ENCODE peak calls at places on chromosome 4, in five cellular contexts. L is tibial nerve, Z is AG04449, V is endodermal cell, X is IMR-90. H is an unnamed sample.

GRCh38 chr4:98446499-98447375 is 185.6 kb downstream of the RAP1GDS1 start:
- DNase-seq in L (no peak), Z (no peak), V (no peak), X (peak), H (peak)

GRCh38 chr4:31100551-31100950 is 380.4 kb downstream of the PCDH7 start:
- DNase-seq in L (no peak), Z (no peak), V (no peak), X (peak), H (peak)

GRCh38 chr4:6257243-6258025 is 12.2 kb upstream of the WFS1 start:
- DNase-seq in L (no peak), Z (no peak), V (peak), X (no peak), H (no peak)

GRCh38 chr4:158162637-158163036 is 10.2 kb downstream of the GASK1B start:
- DNase-seq in L (no peak), Z (no peak), V (no peak), X (peak), H (no peak)

GRCh38 chr4:170391066-170391754 is 301.5 kb upstream of the AADAT start:
- DNase-seq in L (no peak), Z (peak), V (no peak), X (peak), H (peak)

GRCh38 chr4:188107931-188108843 is 1.2 kb downstream of the TRIML2 start:
- DNase-seq in L (no peak), Z (no peak), V (peak), X (peak), H (peak)

GRCh38 chr4:732480-732879 is 26.8 kb downstream of the PCGF3 start:
- DNase-seq in L (no peak), Z (no peak), V (no peak), X (no peak), H (no peak)

GRCh38 chr4:107219681-107220080 is 183.6 kb upstream of the DKK2 start:
- DNase-seq in L (no peak), Z (no peak), V (no peak), X (peak), H (peak)

GRCh38 chr4:85761803-85762202 is 286.9 kb downstream of the ARHGAP24 start:
- DNase-seq in L (peak), Z (no peak), V (no peak), X (peak), H (peak)

GRCh38 chr4:99763635-99764101 is 53.0 kb upstream of the DAPP1 start:
- DNase-seq in L (no peak), Z (peak), V (no peak), X (peak), H (peak)

GRCh38 chr4:112979881-112980421 is 69.5 kb upstream of the ANK2 start:
- DNase-seq in L (no peak), Z (no peak), V (peak), X (no peak), H (no peak)

GRCh38 chr4:112978691-112979472 is 70.6 kb upstream of the ANK2 start:
- DNase-seq in L (no peak), Z (no peak), V (peak), X (peak), H (no peak)

GRCh38 chr4:112982677-112983076 is 66.8 kb upstream of the ANK2 start:
- DNase-seq in L (no peak), Z (no peak), V (no peak), X (no peak), H (peak)
- TF ChIP-seq CTCF in L (no peak), Z (no peak), V (peak), X (no peak), H (peak)

DNA sequence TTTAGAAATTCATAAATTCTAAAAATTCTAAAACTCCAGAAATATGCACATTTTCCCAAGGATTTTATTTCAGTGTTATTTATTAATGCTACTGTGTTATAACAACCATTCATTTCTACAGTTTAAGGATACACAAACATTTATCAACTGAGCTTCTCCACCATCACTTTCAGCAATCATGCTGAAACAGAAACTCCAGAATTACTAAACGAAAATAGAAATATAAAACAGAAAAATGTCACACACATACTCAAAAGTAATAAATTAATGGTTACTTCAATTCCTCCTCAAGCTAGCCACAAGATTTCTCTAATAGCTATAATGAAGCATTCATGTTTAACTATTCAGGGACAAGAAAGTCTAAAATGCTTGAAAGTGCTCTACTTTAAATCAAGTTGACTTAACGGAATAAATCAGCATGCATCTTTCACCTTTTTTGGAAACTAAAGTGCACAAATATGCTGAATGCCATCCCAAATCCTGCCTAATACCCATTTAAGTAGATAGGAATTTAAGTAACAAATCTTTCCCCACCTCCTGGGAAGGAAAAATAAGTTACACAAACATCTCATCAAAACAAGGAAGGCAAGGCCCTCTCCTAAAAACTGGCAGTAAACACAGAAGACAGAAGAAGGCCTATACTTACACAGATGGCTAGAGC is 563 bp downstream of the FAM13A start:
- DNase-seq in L (no peak), Z (no peak), V (no peak), X (no peak), H (no peak)
- H3K4me3 ChIP-seq in L (peak), Z (peak), V (peak), X (peak), H (peak)

GRCh38 chr4:150960818-150961217 is 54.3 kb downstream of the LRBA start:
- DNase-seq in L (no peak), Z (no peak), V (peak), X (no peak), H (peak)
- TF ChIP-seq CTCF in L (no peak), Z (peak), V (peak), X (peak), H (peak)

DNA sequence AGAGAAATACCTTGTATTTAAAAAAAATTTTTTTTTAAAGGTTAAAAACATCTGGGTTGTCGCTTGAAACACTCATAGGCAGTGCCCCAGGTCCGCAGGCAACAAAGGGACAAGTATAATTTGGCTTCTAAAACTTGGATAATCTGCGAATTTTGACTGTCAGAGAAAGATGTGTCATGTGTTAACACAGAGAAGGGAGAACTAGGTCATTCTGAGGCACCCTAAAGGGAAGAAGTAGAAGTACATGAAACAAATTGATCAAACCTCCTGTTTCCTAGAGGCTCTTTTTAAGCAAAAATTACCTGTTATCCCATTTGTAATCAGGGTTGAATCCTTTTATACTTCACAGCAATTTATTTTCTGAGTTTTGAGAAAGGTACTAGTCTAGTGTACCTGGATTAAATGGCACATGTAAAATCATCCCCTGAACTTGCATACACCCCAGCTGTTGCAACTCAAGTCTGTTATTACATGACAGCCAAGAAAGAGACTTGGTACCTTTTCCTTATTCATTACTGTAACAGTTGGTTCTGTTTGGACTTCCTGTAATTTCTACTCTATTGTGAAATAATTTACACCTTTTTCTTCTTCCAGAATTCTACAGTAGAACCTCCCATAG is 1.7 kb downstream of the SRD5A3 start:
- DNase-seq in L (no peak), Z (no peak), V (no peak), X (no peak), H (peak)
- H3K4me3 ChIP-seq in L (no peak), Z (no peak), V (no peak), X (no peak), H (peak)

DNA sequence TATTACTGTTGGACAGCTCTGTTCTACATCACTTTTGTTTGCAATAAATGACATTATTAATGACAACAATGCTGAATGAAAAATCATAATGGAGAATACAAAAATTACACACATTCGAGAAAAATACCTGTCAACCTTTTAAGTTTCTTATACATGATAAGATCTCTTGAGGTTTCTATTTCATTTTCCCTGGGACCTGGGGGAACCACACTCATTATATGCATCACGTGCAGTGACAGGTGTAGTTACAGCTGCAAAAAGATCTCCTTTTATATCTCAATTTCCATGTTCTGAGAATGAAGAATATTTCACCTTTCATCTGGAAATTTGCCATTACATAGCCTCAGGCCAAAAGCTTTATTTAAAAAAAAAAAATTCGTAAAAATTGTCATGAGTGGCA is 1347.0 kb upstream of the AGA start:
- DNase-seq in L (no peak), Z (no peak), V (no peak), X (no peak), H (no peak)
- TF ChIP-seq CTCF in L (no peak), Z (no peak), V (no peak), X (no peak), H (no peak)

DNA sequence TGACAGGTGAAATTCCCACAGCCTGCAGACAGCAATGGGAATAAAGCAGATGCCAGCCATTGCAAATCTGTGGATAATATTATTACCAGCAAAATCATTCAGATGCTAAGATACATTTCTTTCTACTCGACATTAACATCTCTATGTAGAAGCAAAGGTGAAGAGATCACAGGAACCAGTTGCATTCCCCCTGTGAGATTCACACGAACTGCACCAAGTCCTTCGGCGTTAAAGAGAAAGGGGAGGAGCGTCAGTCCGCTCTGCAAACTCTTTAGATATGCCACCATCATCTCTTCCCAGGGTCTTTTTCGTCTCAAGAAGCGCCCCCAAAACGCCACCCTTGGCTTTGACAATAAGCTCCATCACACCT is 1.9 kb downstream of the NEUROG2 start:
- DNase-seq in L (no peak), Z (no peak), V (peak), X (no peak), H (no peak)
- H3K4me3 ChIP-seq in L (no peak), Z (no peak), V (peak), X (no peak), H (no peak)

GRCh38 chr4:189787216-189788031 is 153.2 kb upstream of the FRG1 start:
- DNase-seq in L (no peak), Z (no peak), V (no peak), X (no peak), H (no peak)

GRCh38 chr4:189784651-189785050 is 156.0 kb upstream of the FRG1 start:
- DNase-seq in L (no peak), Z (no peak), V (no peak), X (no peak), H (no peak)

GRCh38 chr4:189786447-189786846 is 154.2 kb upstream of the FRG1 start:
- DNase-seq in L (no peak), Z (no peak), V (no peak), X (no peak), H (no peak)

GRCh38 chr4:189785257-189785656 is 155.4 kb upstream of the FRG1 start:
- DNase-seq in L (no peak), Z (no peak), V (peak), X (no peak), H (no peak)
- TF ChIP-seq CTCF in L (no peak), Z (no peak), V (peak), X (no peak), H (no peak)

GRCh38 chr4:73206236-73206635 is 52.4 kb downstream of the ANKRD17 start:
- DNase-seq in L (no peak), Z (no peak), V (no peak), X (no peak), H (no peak)
- H3K4me3 ChIP-seq in L (no peak), Z (no peak), V (no peak), X (no peak), H (no peak)

GRCh38 chr4:32374201-32374600 is 1654.0 kb downstream of the PCDH7 start:
- DNase-seq in L (no peak), Z (no peak), V (no peak), X (no peak), H (no peak)
- TF ChIP-seq CTCF in L (no peak), Z (no peak), V (no peak), X (no peak), H (no peak)

DNA sequence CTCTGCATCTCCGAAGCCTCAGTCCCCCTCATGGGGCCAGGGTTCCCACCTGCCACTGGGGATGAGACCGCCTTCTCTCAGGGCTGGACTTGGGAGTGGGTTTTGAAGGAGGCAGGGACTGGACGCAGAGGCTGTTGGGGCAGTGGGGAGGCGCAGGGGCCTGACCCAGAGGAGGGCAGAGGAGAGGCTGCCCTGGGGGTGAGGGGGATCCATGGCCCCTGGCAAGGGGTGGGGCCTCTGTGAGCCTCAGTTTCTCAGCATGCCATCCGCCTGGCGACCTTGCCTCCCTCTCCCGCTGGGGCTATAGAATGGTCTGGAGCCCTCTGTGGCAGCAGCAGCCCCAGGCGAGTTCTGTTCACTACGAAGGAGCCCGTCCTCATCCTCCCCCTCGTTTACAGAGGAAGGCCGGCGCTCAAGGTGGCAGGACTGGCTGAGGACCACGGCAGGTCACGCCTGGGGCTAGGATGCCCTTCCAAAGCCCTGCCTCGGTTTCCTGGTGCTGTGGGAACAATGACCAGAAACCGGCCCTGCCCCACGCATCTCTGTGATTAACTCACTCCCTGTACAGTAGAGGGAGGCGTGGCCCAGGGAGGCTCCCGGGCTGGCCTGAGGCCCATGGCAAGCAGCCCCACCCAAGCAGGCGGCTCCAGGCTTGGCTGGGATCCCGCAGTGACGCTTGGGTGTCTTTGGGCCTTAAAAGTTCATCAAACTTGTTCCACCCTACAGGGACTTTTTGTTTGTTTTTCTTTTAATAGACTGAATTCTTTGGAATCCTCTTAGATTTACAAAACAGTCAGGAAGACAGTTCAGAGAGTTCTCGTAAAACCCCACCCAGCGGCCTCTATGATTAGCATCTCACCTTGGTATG is 16.0 kb upstream of the SH3TC1 start:
- DNase-seq in L (peak), Z (no peak), V (no peak), X (peak), H (peak)
- H3K4me3 ChIP-seq in L (no peak), Z (no peak), V (no peak), X (no peak), H (no peak)

H was measured in cardiac fibroblast.